ENCODE peak calls at places on chromosomes 6 and 20, in seven cellular contexts. F is H1, L is SK-N-SH, Z is HCT116, C is HepG2, G is GM12878, K is K562. Q is an unnamed sample.

GRCh38 chr6:107491059-107491609 is 1.2 kb downstream of the SOBP start:
- DNase-seq in F (peak; percentile 79), L (peak; percentile 78), Z (no peak), C (peak; percentile 27), G (no peak), K (no peak), Q (no peak)

GRCh38 chr6:79215233-79215824 is 19.2 kb downstream of the HMGN3 start:
- DNase-seq in F (no peak), L (no peak), Z (no peak), C (peak; percentile 9), G (no peak), K (no peak), Q (no peak)

GRCh38 chr20:6381887-6382286 is 259.1 kb upstream of the FERMT1 start:
- DNase-seq in F (no peak), L (peak; percentile 19), Z (no peak), C (peak; percentile 50), G (no peak), K (no peak), Q (peak; percentile 51)

GRCh38 chr20:60565093-60565492 is 606.9 kb downstream of the CDH26 start:
- DNase-seq in F (no peak), L (no peak), Z (no peak), C (no peak), G (no peak), K (no peak), Q (no peak)

GRCh38 chr6:158642805-158643489 is 1.6 kb downstream of the DYNLT1 start:
- DNase-seq in F (no peak), L (no peak), Z (no peak), C (no peak), G (no peak), K (no peak), Q (no peak)

GRCh38 chr20:48190757-48191156 is 405.5 kb upstream of the SULF2 start:
- DNase-seq in F (no peak), L (no peak), Z (no peak), C (no peak), G (no peak), K (no peak), Q (no peak)

GRCh38 chr6:12276332-12276943 is 13.7 kb upstream of the EDN1 start:
- DNase-seq in F (no peak), L (no peak), Z (no peak), C (no peak), G (no peak), K (no peak), Q (no peak)

GRCh38 chr6:107082045-107082444 is 33.3 kb downstream of the BEND3 start:
- DNase-seq in F (no peak), L (no peak), Z (no peak), C (peak; percentile 44), G (no peak), K (no peak), Q (no peak)

GRCh38 chr6:163413345-163414116 is 987 bp upstream of the QKI start:
- DNase-seq in F (peak; percentile 93), L (peak; percentile 99), Z (peak; percentile 29), C (peak; percentile 88), G (no peak), K (peak; percentile 98), Q (no peak)

GRCh38 chr20:38550274-38550673 is 30.7 kb upstream of the ADIG start:
- DNase-seq in F (no peak), L (no peak), Z (no peak), C (peak; percentile 16), G (no peak), K (peak; percentile 19), Q (no peak)

GRCh38 chr6:125363360-125364121 is 61.8 kb upstream of the HDDC2 start:
- DNase-seq in F (peak; percentile 74), L (peak; percentile 39), Z (no peak), C (peak; percentile 10), G (no peak), K (no peak), Q (peak; percentile 44)

GRCh38 chr6:159203304-159204005 is 34.3 kb downstream of the FNDC1 start:
- DNase-seq in F (no peak), L (no peak), Z (no peak), C (no peak), G (no peak), K (no peak), Q (no peak)

GRCh38 chr20:63134201-63134612 is 81.7 kb downstream of the YTHDF1 start:
- DNase-seq in F (no peak), L (no peak), Z (no peak), C (no peak), G (no peak), K (peak; percentile 46), Q (no peak)

GRCh38 chr6:69917834-69918233 is 51.5 kb downstream of the COL19A1 start:
- DNase-seq in F (no peak), L (no peak), Z (peak; percentile 45), C (no peak), G (peak; percentile 20), K (no peak), Q (no peak)

GRCh38 chr6:170114187-170114945 is 176.5 kb downstream of the DLL1 start:
- DNase-seq in F (peak; percentile 22), L (peak; percentile 6), Z (no peak), C (no peak), G (no peak), K (no peak), Q (no peak)

GRCh38 chr20:62087227-62087626 is 21.5 kb upstream of the TAF4 start:
- DNase-seq in F (no peak), L (no peak), Z (no peak), C (no peak), G (no peak), K (no peak), Q (no peak)

GRCh38 chr6:71289039-71289801 is 609 bp downstream of the OGFRL1 start:
- DNase-seq in F (peak; percentile 70), L (peak; percentile 83), Z (no peak), C (no peak), G (no peak), K (no peak), Q (no peak)

GRCh38 chr6:55694148-55694547 is 115.2 kb upstream of the HMGCLL1 start:
- DNase-seq in F (peak; percentile 51), L (no peak), Z (no peak), C (no peak), G (no peak), K (no peak), Q (peak; percentile 54)

GRCh38 chr6:42555477-42556457 is 8.1 kb upstream of the UBR2 start:
- DNase-seq in F (no peak), L (no peak), Z (peak; percentile 33), C (peak; percentile 39), G (no peak), K (no peak), Q (no peak)

DNA sequence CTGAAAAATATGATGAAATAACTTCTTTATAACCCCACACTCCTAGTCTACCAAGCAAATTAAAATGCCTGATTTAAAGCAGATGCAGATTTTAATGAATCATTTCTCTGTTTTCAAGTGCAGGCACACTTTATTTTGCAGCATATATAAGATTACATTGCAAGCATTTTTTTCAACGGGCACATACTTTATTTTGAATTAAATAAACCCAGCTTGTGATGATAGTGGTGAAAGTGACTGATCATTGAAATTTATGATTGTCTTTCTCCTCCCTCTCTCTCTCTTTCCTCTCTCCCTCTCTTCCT is 12.2 kb upstream of the MOXD1 start:
- DNase-seq in F (no peak), L (no peak), Z (no peak), C (no peak), G (no peak), K (no peak), Q (no peak)
- H3K4me1 ChIP-seq in F (no peaks in the 10 kb centered on the region), L (no peaks in the 10 kb centered on the region), Z (no peaks in the 10 kb centered on the region), C (no peaks in the 10 kb centered on the region), G (no peaks in the 10 kb centered on the region), K (no peaks in the 10 kb centered on the region), Q (no peaks in the 10 kb centered on the region)

DNA sequence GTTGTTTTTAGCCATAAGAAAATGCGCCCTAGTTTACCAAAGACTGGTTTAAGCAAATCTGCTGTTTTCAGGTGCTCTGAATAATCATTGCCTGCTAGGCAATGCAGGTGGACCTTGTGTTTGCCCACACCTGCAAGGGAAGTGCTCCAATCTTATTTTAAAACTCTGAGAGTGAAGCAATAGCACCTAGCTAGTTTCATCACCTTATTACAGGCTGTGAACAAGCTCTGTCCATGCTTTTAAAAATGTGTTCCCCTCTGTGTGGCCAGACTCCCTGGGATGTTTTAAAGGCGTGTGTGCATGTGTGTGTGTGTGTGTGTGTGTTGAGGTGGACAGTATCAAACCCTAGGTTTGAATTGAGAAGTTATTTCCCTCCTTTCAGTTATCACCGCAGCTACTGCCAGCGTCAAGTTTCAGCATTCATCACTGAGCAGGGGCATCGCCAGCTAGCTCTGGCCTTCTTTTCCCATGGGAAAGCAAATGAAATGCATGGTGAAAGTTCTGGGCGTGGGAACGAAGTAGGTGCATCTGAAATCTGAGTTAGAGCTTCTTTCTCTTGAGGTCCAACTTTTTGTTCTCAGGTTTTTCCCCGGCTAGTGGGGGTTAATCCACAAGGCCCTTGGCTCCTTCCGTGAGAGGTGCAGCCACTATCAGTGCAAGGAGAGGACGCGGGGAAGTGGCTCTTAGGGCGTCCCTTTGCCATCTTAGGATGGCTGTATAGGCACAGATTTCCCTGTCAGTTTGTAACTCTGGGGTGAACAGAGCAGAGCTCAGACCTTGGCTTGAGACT is 30.8 kb downstream of the DUSP22 start:
- DNase-seq in F (no peak), L (no peak), Z (no peak), C (no peak), G (peak; percentile 89), K (no peak), Q (no peak)
- H3K9me3 ChIP-seq in F (peaks cover 89% of the 10 kb centered on the region), L (no peaks in the 10 kb centered on the region), Z (no peaks in the 10 kb centered on the region), C (no peaks in the 10 kb centered on the region), G (no peaks in the 10 kb centered on the region), K (no peaks in the 10 kb centered on the region), Q (no peaks in the 10 kb centered on the region)

DNA sequence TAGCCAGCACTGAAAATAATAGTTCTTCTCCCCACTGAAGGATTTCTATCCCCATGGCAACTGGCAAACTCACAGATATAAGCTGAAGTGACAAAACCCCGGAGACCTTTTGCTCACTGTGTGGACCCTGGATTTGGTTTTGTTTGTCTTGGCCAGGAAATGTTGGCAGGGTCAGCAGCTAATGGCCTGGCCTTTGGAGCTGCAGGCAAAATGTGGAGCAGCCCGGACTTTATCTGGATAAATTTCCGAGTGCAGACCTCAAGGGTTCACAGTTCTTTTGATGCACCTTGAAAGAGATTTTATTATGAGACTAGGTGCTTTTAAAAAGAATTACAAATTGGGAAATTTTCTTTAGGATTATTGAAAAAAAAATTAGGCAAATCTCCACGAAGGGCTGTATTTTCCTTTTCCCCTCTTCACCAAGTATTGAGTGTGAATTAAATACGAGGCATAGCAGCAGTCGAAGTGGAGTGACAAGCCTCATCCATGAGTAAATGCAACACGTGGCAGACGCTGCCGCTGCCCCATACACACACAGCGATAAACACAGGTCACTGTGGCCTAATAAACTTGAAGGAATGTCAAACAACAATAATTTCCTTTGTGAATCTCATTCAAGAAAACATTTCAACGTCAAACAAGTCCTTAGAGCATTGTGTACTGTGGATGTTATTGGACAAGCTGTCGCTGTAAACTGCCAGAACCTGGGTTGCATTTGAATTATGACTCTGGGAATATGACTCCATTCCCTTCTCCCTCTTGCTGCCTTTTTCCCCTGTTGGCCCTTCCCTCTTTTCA is 35.1 kb upstream of the CCN6 start:
- DNase-seq in F (no peak), L (peak; percentile 61), Z (no peak), C (peak; percentile 87), G (no peak), K (no peak), Q (no peak)
- TF ChIP-seq YY1 in F (no peak), L (no peak), Z (no peak), C (peak; percentile 71), G (no peak), K (no peak), Q (no peak)

DNA sequence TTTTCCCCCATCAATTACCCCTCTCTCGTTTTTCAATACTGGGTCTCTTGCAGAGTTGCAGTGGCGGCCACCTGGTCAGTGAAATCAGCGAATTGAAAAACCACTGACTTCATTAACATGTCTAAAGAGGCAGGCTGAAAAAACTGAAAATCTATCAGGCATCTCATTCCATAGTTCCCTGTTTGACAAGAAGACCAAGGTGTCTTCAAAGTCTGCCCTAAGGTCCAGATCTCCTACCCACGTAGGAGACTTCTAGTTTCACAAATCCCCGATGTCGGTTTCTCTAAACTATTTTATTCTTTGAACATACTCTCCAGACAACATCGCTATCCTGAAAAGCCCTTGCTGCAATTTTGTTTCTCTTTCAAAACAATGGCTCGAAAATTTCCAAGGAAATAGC is 796 bp upstream of the TUBB start:
- DNase-seq in F (no peak), L (no peak), Z (no peak), C (no peak), G (no peak), K (no peak), Q (no peak)
- H3K4me1 ChIP-seq in F (peaks cover 4% of the 10 kb centered on the region), L (peaks cover 35% of the 10 kb centered on the region), Z (peaks cover 9% of the 10 kb centered on the region), C (peaks cover 58% of the 10 kb centered on the region), G (peaks cover 19% of the 10 kb centered on the region), K (peaks cover 25% of the 10 kb centered on the region), Q (peaks cover 3% of the 10 kb centered on the region)

Q was measured in NT2/D1.